ENCODE peak calls at places on chromosome 17, in four cellular contexts. M is tibial nerve, Y is Peyer's patch, S is esophagus squamous epithelium. R is an unnamed sample. For H3K4me1, the result is how much of the 10 kb centered on the place peaks cover.

GRCh38 chr17:71173963-71174362 is 946.9 kb upstream of the SOX9 start:
- DNase-seq in M (no peak), Y (no peak), S (no peak), R (no peak)

GRCh38 chr17:63881935-63882601 is at the start of gene GH2:
- DNase-seq in M (peak), Y (peak), S (no peak), R (peak)

GRCh38 chr17:12618557-12618956 is 47.1 kb upstream of the MYOCD start:
- DNase-seq in M (no peak), Y (no peak), S (no peak), R (no peak)

GRCh38 chr17:40447148-40447644 is 3.9 kb downstream of the IGFBP4 start:
- DNase-seq in M (peak), Y (no peak), S (no peak), R (no peak)

GRCh38 chr17:81601525-81602120 is 35.3 kb downstream of the NPLOC4 start:
- DNase-seq in M (peak), Y (peak), S (no peak), R (peak)

GRCh38 chr17:5562661-5563360 is 21.5 kb downstream of the NLRP1 start:
- DNase-seq in M (no peak), Y (no peak), S (no peak), R (no peak)

GRCh38 chr17:43438626-43439529 is 40.1 kb downstream of the ARL4D start:
- DNase-seq in M (no peak), Y (no peak), S (no peak), R (no peak)

GRCh38 chr17:82889496-82890338 is 49.9 kb upstream of the ZNF750 start:
- DNase-seq in M (no peak), Y (no peak), S (no peak), R (peak)

DNA sequence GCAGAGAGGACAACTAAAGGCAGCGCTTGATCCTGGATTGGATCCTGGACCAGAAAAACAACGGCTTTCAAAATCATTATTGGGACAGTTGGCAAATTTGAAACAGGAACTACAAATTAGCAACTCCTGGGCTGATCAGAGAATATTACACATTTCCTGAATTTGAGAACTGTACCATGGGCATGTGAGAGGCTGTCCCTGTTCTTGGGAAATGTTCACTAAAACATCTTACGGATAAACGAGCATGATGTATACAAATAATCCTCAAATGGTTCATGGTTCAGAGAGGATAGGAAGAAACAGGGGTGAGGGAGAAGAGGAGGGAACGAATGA is 2.3 kb upstream of the ITGAE start:
- DNase-seq in M (no peak), Y (no peak), S (no peak), R (no peak)
- H3K27ac ChIP-seq in M (peak), Y (peak), S (no peak), R (peak)

DNA sequence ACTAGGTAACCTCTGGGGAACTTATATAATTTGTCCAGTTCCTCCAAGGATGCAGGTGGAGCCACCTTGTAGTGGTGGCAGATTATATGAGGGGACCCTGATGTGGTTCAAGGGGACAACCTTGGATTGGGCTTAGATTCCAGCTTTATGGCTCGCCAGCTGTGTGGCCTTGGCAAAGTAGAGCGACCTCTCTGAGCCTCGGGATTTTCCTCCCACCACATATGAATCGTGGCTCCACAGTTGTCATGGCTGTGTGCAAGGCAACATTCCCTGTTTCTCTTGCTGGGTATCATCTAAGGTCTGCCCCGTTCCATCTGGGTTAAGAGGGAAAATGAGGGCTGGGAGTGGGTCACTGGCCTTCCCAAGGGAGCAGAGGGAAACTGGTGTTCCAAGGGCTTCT is 104.6 kb downstream of the RAB11FIP4 start:
- DNase-seq in M (no peak), Y (no peak), S (no peak), R (no peak)
- H3K4me1 ChIP-seq in M (under half), Y (under half), S (under half), R (half or more)

GRCh38 chr17:1126327-1126726 is 53.5 kb downstream of the ABR start:
- DNase-seq in M (no peak), Y (no peak), S (no peak), R (no peak)

GRCh38 chr17:1124238-1124699 is 55.5 kb downstream of the ABR start:
- DNase-seq in M (no peak), Y (no peak), S (no peak), R (no peak)

GRCh38 chr17:1125775-1126120 is 54.0 kb downstream of the ABR start:
- DNase-seq in M (no peak), Y (no peak), S (no peak), R (no peak)

GRCh38 chr17:1124896-1125774 is 54.6 kb downstream of the ABR start:
- DNase-seq in M (no peak), Y (no peak), S (no peak), R (no peak)

DNA sequence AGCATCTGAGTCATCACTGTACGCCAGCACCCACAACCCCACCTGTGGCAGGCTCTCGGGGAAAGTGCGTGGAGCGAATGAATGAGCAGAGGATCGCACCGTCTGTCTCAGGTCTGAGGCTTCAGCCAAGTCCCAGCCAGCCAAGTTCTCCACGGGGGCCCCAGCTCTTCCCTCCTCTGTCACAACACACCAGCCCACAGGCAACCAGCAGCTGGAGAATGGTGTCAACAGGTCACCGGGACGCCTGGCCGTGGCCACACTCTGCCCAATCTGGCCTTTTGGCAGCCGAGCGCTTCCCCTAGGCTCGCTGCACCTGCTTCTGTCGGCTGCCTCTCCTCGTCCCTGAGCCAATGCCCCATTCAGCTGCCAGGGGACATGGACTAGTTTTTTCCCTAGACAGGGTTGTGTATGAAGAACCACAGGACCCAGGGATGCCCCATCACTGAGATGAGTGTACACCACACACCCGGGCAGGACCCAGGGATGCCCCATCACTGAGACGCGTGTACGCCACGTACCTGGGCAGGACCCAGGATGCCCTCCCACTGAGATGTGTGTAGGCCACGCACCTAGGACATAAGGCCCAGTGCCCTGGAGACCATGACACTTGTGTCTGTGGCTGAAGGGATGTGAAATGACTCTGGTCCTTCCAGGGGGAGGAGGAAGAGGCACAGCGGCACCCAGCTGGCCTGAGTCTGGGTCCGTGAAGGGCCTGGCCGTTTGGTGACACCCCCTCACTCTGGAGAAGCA is 52.8 kb downstream of the ABR start:
- DNase-seq in M (no peak), Y (no peak), S (no peak), R (no peak)
- TF ChIP-seq POLR2A in M (no peak), Y (no peak), S (no peak), R (no peak)

GRCh38 chr17:21033350-21033749 is 9.5 kb downstream of the USP22 start:
- DNase-seq in M (no peak), Y (no peak), S (no peak), R (no peak)

GRCh38 chr17:21037117-21037803 is 5.6 kb downstream of the USP22 start:
- DNase-seq in M (no peak), Y (peak), S (no peak), R (no peak)

GRCh38 chr17:21031756-21032396 is 10.9 kb downstream of the USP22 start:
- DNase-seq in M (no peak), Y (no peak), S (no peak), R (no peak)

GRCh38 chr17:21036361-21036881 is 6.4 kb downstream of the USP22 start:
- DNase-seq in M (no peak), Y (peak), S (no peak), R (no peak)

DNA sequence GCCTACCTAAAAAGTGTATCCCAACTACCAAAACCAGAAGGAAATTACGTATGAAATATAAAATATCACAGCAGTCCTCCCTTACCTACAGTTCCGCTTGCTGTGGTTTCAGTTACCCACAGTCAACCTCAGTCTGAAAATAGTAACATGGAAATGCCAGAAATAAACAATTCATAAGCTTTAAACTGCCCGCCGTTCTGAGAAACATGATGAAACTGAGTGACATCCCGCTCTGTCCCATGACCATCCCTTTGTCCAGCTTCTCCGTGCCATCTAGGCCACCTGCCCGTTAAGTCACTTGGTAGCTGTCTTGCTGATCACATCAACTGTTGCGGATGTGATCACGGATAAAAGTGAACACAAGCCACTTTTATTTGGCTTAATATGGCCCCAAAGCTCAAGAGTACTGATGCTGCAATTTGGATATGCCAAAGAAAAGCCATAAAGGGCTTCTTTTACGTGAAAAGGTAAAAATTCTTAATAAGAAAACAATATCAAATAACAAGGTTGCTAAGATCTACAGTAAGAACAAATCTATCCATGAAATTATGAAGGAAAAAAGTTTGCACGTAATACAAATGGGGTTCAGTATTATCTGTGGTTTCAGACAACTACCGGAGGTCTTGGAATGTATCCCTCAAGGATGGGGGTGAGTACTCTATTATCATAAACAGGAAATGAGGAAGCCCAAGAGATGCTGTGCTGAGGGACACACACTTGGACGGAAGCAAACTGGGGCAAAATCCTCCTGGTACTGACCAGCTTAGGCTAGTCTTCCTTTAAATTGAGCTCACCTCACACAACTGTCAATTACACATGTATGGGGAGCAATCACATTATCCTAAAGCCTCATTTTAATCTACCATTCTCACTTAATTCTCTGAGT is 8.2 kb downstream of the USP22 start:
- DNase-seq in M (no peak), Y (peak), S (no peak), R (no peak)
- H3K27ac ChIP-seq in M (peak), Y (peak), S (no peak), R (no peak)

GRCh38 chr17:19456016-19456927 is 45.2 kb downstream of the RNF112 start:
- DNase-seq in M (no peak), Y (no peak), S (no peak), R (no peak)

GRCh38 chr17:19460695-19461094 is 49.7 kb downstream of the RNF112 start:
- DNase-seq in M (no peak), Y (no peak), S (no peak), R (no peak)

GRCh38 chr17:19457830-19458271 is 46.8 kb downstream of the RNF112 start:
- DNase-seq in M (no peak), Y (no peak), S (no peak), R (no peak)

GRCh38 chr17:19454074-19454473 is 43.0 kb downstream of the RNF112 start:
- DNase-seq in M (no peak), Y (no peak), S (no peak), R (no peak)

DNA sequence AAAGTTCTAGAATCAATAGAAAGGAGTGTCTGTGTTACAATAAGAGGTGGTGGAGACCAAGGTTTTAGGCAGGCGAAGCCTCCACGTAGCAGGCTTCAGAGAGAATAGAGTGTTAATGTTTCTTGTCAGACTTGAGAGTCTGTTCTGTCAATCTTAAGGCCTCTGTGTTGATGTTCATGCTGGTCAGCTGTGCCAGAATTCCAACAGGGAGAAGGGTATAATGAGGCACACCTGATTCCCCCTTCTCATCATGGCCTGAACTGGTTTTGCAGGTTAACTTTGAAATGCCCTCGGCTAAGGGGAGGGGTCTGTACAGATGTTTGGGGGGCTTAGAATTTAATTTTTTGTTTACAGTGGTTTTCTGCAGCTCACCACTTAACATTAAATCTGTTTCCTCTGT is 46.0 kb downstream of the RNF112 start:
- DNase-seq in M (no peak), Y (no peak), S (no peak), R (no peak)
- H3K4me1 ChIP-seq in M (under half), Y (under half), S (under half), R (under half)